ENCODE peak calls at places on chromosomes 5 and 9, in seven cellular contexts. C, M, T, N, Q, K and V are unnamed samples.

GRCh38 chr5:14364576-14365472 is 216.8 kb upstream of the OTULINL start:
- DNase-seq in M (no peak), K (peak; percentile 3), Q (no peak), T (peak; percentile 61), C (no peak), N (no peak), V (no peak)

GRCh38 chr9:109278216-109278615 is 42.6 kb downstream of the EPB41L4B start:
- DNase-seq in Q (no peak), K (no peak), N (no peak), M (no peak), T (no peak), C (no peak), V (no peak)

GRCh38 chr5:146565764-146566163 is 49.8 kb upstream of the GPR151 start:
- DNase-seq in Q (peak; percentile 11), K (peak; percentile 77), T (peak; percentile 54), N (no peak), C (peak; percentile 82), M (peak; percentile 10), V (no peak)

GRCh38 chr9:127776195-127776918 is 2.1 kb downstream of the SH2D3C start:
- DNase-seq in N (no peak), C (no peak), Q (peak; percentile 58), K (no peak), M (peak; percentile 56), T (peak; percentile 43), V (no peak)

GRCh38 chr9:135602789-135603481 is 36.4 kb downstream of the GLT6D1 start:
- DNase-seq in C (peak; percentile 79), K (peak; percentile 5), T (peak; percentile 59), Q (peak; percentile 42), M (peak; percentile 43), N (no peak), V (no peak)

GRCh38 chr9:78215706-78216105 is 20.2 kb upstream of the CEP78 start:
- DNase-seq in K (no peak), M (no peak), T (no peak), C (no peak), N (no peak), Q (no peak), V (no peak)

GRCh38 chr9:13967011-13967410 is 346.9 kb downstream of the NFIB start:
- DNase-seq in T (no peak), M (no peak), N (no peak), K (no peak), C (no peak), Q (no peak), V (no peak)

GRCh38 chr5:75510836-75511434 is 494 bp downstream of the CERT1 start:
- DNase-seq in N (no peak), M (peak; percentile 5), T (peak; percentile 58), C (peak; percentile 10), K (peak; percentile 16), Q (no peak), V (no peak)

GRCh38 chr5:176611435-176611834 is 1.5 kb upstream of the GPRIN1 start:
- DNase-seq in N (no peak), T (peak; percentile 83), M (no peak), Q (no peak), C (peak; percentile 76), K (no peak), V (no peak)

GRCh38 chr5:76402251-76402879 is 720 bp upstream of the IQGAP2 start:
- DNase-seq in N (no peak), Q (peak; percentile 61), M (peak; percentile 37), K (no peak), T (peak; percentile 59), C (no peak), V (no peak)

GRCh38 chr9:31799953-31800609 is 584.4 kb upstream of the ACO1 start:
- DNase-seq in T (peak; percentile 15), M (no peak), K (peak; percentile 79), Q (no peak), C (no peak), N (no peak), V (peak; percentile 51)

GRCh38 chr5:177300971-177301370 is 2.5 kb downstream of the RAB24 start:
- DNase-seq in T (no peak), C (no peak), N (no peak), M (no peak), Q (no peak), K (no peak), V (no peak)

GRCh38 chr9:97938081-97938644 is at the start of gene HEMGN:
- DNase-seq in N (no peak), C (no peak), Q (no peak), M (no peak), K (no peak), T (no peak), V (no peak)

GRCh38 chr5:111755942-111756353 is 1.0 kb downstream of the NREP start:
- DNase-seq in C (no peak), N (no peak), M (no peak), K (peak; percentile 35), T (no peak), Q (no peak), V (peak; percentile 62)